ENCODE peak calls at places on chromosome 15, in four cellular contexts. R, D, W and T are unnamed samples.

GRCh38 chr15:50544368-50544767 is 2.1 kb downstream of the USP50 start:
- DNase-seq in R (no peak), D (no peak), W (no peak), T (no peak)

GRCh38 chr15:98845138-98845884 is 162.3 kb downstream of the PGPEP1L start:
- DNase-seq in R (no peak), D (no peak), W (no peak), T (no peak)

GRCh38 chr15:41827290-41827879 is 507 bp upstream of the JMJD7 start:
- DNase-seq in R (no peak), D (peak; percentile 43), W (no peak), T (no peak)

GRCh38 chr15:80090041-80090440 is 30.6 kb downstream of the ZFAND6 start:
- DNase-seq in R (no peak), D (no peak), W (no peak), T (no peak)

GRCh38 chr15:33296856-33297255 is 13.9 kb upstream of the RYR3 start:
- DNase-seq in R (no peak), D (no peak), W (no peak), T (no peak)

GRCh38 chr15:53251998-53252397 is 461.9 kb upstream of the ONECUT1 start:
- DNase-seq in R (peak; percentile 21), D (no peak), W (no peak), T (no peak)

GRCh38 chr15:44710236-44711088 is 661 bp downstream of the PATL2 start:
- DNase-seq in R (no peak), D (no peak), W (peak; percentile 42), T (no peak)

GRCh38 chr15:101827257-101827656 is 15.3 kb downstream of the OR4F15 start:
- DNase-seq in R (no peak), D (no peak), W (peak; percentile 92), T (no peak)

GRCh38 chr15:72857331-72858065 is 73.9 kb upstream of the ADPGK start:
- DNase-seq in R (no peak), D (no peak), W (no peak), T (no peak)

GRCh38 chr15:23035964-23036566 is 3.3 kb downstream of the TUBGCP5 start:
- DNase-seq in R (peak; percentile 60), D (no peak), W (peak; percentile 46), T (peak; percentile 81)

GRCh38 chr15:58065011-58065444 is 483 bp downstream of the ALDH1A2 start:
- DNase-seq in R (peak; percentile 13), D (peak; percentile 35), W (no peak), T (no peak)

GRCh38 chr15:92930061-92930460 is 29.9 kb downstream of the CHD2 start:
- DNase-seq in R (no peak), D (no peak), W (peak; percentile 65), T (no peak)

GRCh38 chr15:25248583-25249235 is 190.1 kb downstream of the UBE3A start:
- DNase-seq in R (no peak), D (peak; percentile 4), W (no peak), T (no peak)

GRCh38 chr15:78069630-78070029 is 7.9 kb downstream of the TBC1D2B start:
- DNase-seq in R (no peak), D (no peak), W (no peak), T (no peak)

GRCh38 chr15:78071378-78071777 is 6.1 kb downstream of the TBC1D2B start:
- DNase-seq in R (no peak), D (no peak), W (no peak), T (no peak)

GRCh38 chr15:78070049-78070698 is 7.3 kb downstream of the TBC1D2B start:
- DNase-seq in R (no peak), D (no peak), W (no peak), T (no peak)

GRCh38 chr15:78073026-78073425 is 4.5 kb downstream of the TBC1D2B start:
- DNase-seq in R (no peak), D (no peak), W (no peak), T (no peak)

GRCh38 chr15:78072080-78072892 is 5.2 kb downstream of the TBC1D2B start:
- DNase-seq in R (no peak), D (peak; percentile 53), W (peak; percentile 66), T (no peak)
- TF ChIP-seq POLR2A in R (peak; percentile 48), D (peak; percentile 31), W (no peak), T (no peak)

GRCh38 chr15:39781967-39782292 is 711 bp downstream of the FSIP1 start:
- DNase-seq in R (no peak), D (no peak), W (no peak), T (no peak)

GRCh38 chr15:39781147-39781966 is 1.3 kb downstream of the FSIP1 start:
- DNase-seq in R (no peak), D (no peak), W (no peak), T (no peak)

GRCh38 chr15:39784125-39784524 is 1.5 kb upstream of the FSIP1 start:
- DNase-seq in R (no peak), D (no peak), W (peak; percentile 71), T (no peak)

GRCh38 chr15:39783244-39783820 is 691 bp upstream of the FSIP1 start:
- DNase-seq in R (no peak), D (no peak), W (peak; percentile 25), T (no peak)

GRCh38 chr15:39782441-39783138 is at the start of gene FSIP1:
- DNase-seq in R (peak; percentile 95), D (peak; percentile 95), W (peak; percentile 96), T (peak; percentile 99)
- TF ChIP-seq POLR2A in R (peak; percentile 77), D (peak; percentile 51), W (no peak), T (no peak)

GRCh38 chr15:31390777-31391486 is 64.3 kb downstream of the KLF13 start:
- DNase-seq in R (no peak), D (no peak), W (no peak), T (peak; percentile 82)

GRCh38 chr15:31393441-31394091 is 66.9 kb downstream of the KLF13 start:
- DNase-seq in R (peak; percentile 25), D (no peak), W (no peak), T (peak; percentile 20)

GRCh38 chr15:31390029-31390428 is 63.4 kb downstream of the KLF13 start:
- DNase-seq in R (no peak), D (no peak), W (no peak), T (peak; percentile 11)

GRCh38 chr15:31392761-31393401 is 66.2 kb downstream of the KLF13 start:
- DNase-seq in R (peak; percentile 60), D (no peak), W (no peak), T (no peak)

GRCh38 chr15:31391687-31392671 is 65.3 kb downstream of the KLF13 start:
- DNase-seq in R (peak; percentile 88), D (peak; percentile 64), W (peak; percentile 62), T (peak; percentile 99)
- TF ChIP-seq POLR2A in R (peak; percentile 95), D (peak; percentile 86), W (peak; percentile 72), T (peak; percentile 56)

DNA sequence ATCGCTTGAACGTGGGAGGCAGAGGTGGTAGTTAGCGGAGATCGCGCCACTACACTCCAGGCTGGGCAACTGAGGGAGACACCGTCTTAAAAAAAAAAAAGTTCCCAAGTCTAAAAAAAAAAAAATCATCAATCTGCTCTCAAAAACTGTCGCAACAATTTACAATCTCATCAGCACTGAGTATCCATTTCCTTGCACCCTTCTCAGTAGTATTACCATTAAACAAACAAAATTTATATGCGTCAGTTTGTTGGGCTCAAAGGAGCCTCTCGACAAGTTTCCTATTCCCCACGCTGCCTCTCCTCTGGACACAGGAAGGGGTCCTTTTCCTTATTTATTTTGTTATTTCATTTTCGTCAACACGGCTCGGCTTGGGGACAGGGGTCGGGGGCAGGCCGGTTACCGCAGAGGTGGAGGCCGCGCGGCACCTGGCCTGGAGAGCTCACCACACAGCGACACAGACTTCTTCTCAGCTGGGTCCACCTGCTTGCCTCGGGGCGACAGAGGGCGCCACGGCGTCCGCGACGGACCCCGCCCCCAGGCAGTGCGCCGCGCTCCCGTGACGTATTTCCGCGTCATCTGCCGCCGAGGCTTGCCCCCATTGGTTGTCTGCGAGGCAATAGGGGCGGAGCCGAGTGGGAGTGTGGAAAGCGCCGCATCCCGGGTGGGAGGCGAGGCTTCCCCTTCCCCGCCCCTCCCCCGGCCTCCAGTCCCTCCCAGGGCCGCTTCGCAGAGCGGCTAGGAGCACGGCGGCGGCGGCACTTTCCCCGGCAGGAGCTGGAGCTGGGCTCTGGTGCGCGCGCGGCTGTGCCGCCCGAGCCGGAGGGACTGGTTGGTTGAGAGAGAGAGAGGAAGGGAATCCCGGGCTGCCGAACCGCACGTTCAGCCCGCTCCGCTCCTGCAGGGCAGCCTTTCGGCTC is at the start of gene MAP2K1:
- DNase-seq in R (peak; percentile 99), D (peak; percentile 99), W (peak; percentile 96), T (peak; percentile 100)
- TF ChIP-seq POLR2A in R (peak; percentile 90), D (peak; percentile 52), W (peak; percentile 93), T (no peak)